ENCODE peak calls at places on chromosomes 3 and 15, in six cellular contexts. S is PC-9, B is IMR-90, F is PC-3, O is GM23338, N is GM23248. R is an unnamed sample.

GRCh38 chr3:56413911-56414310 is 54.4 kb downstream of the ERC2 start:
- DNase-seq in S (no peak), B (no peak), F (peak; percentile 10), O (peak; percentile 21), N (no peak), R (no peak)

GRCh38 chr3:149352556-149352955 is 19.1 kb upstream of the TM4SF18 start:
- DNase-seq in S (peak; percentile 49), B (peak; percentile 58), F (peak; percentile 84), O (peak; percentile 90), N (peak; percentile 79), R (peak; percentile 68)

GRCh38 chr15:52295421-52295991 is at the start of gene MYO5C:
- DNase-seq in S (peak; percentile 69), B (no peak), F (peak; percentile 88), O (peak; percentile 95), N (peak; percentile 16), R (no peak)

GRCh38 chr3:46930945-46931403 is 45.6 kb downstream of the CCDC12 start:
- DNase-seq in S (peak; percentile 98), B (no peak), F (peak; percentile 69), O (no peak), N (no peak), R (no peak)

GRCh38 chr3:181727122-181728036 is 15.7 kb downstream of the SOX2 start:
- DNase-seq in S (no peak), B (no peak), F (no peak), O (peak; percentile 74), N (no peak), R (peak; percentile 51)

GRCh38 chr15:40217166-40217785 is 21.6 kb upstream of the PAK6 start:
- DNase-seq in S (peak; percentile 64), B (peak; percentile 70), F (peak; percentile 92), O (peak; percentile 83), N (peak; percentile 70), R (peak; percentile 80)

GRCh38 chr15:31503256-31503655 is 176.6 kb downstream of the KLF13 start:
- DNase-seq in S (no peak), B (no peak), F (no peak), O (no peak), N (no peak), R (no peak)

GRCh38 chr3:107260221-107260620 is 117.0 kb upstream of the CCDC54 start:
- DNase-seq in S (no peak), B (no peak), F (no peak), O (no peak), N (no peak), R (no peak)

GRCh38 chr3:29759443-29760033 is 478.7 kb downstream of the RBMS3 start:
- DNase-seq in S (no peak), B (peak; percentile 21), F (peak; percentile 32), O (no peak), N (peak; percentile 70), R (peak; percentile 62)

GRCh38 chr3:24296441-24297205 is 198.0 kb downstream of the THRB start:
- DNase-seq in S (no peak), B (peak; percentile 41), F (peak; percentile 92), O (peak; percentile 9), N (peak; percentile 23), R (peak; percentile 14)

GRCh38 chr15:31437686-31438085 is 111.1 kb downstream of the KLF13 start:
- DNase-seq in S (no peak), B (no peak), F (no peak), O (no peak), N (no peak), R (no peak)

GRCh38 chr15:61243984-61244593 is 15.0 kb upstream of the RORA start:
- DNase-seq in S (no peak), B (no peak), F (no peak), O (no peak), N (no peak), R (no peak)

GRCh38 chr3:127211118-127212060 is 18.5 kb downstream of the PRR23E start:
- DNase-seq in S (no peak), B (no peak), F (no peak), O (no peak), N (no peak), R (no peak)

GRCh38 chr15:88950600-88951160 is 37.5 kb upstream of the MFGE8 start:
- DNase-seq in S (peak; percentile 43), B (no peak), F (no peak), O (no peak), N (no peak), R (no peak)

GRCh38 chr3:128997486-128997885 is 3.6 kb upstream of the CFAP92 start:
- DNase-seq in S (no peak), B (no peak), F (no peak), O (no peak), N (no peak), R (no peak)
- H3K27me3 ChIP-seq in S (peaks cover 26% of the 10 kb centered on the region), B (peaks cover 85% of the 10 kb centered on the region), F (no peaks in the 10 kb centered on the region), O (peaks cover 84% of the 10 kb centered on the region), N (peaks cover 81% of the 10 kb centered on the region), R (peaks cover 56% of the 10 kb centered on the region)

GRCh38 chr3:186589115-186589514 is 18.6 kb downstream of the DNAJB11 start:
- DNase-seq in S (peak; percentile 62), B (peak; percentile 33), F (no peak), O (peak; percentile 62), N (peak; percentile 61), R (no peak)

GRCh38 chr3:186587183-186587582 is 16.7 kb downstream of the DNAJB11 start:
- DNase-seq in S (no peak), B (no peak), F (no peak), O (no peak), N (no peak), R (no peak)

GRCh38 chr3:186589856-186590579 is 19.5 kb downstream of the DNAJB11 start:
- DNase-seq in S (peak; percentile 100), B (peak; percentile 20), F (peak; percentile 51), O (no peak), N (peak; percentile 38), R (no peak)

GRCh38 chr3:186590580-186591296 is 20.2 kb downstream of the DNAJB11 start:
- DNase-seq in S (no peak), B (no peak), F (no peak), O (no peak), N (no peak), R (no peak)

GRCh38 chr3:186588619-186589018 is 18.1 kb downstream of the DNAJB11 start:
- DNase-seq in S (peak; percentile 90), B (no peak), F (peak; percentile 78), O (no peak), N (peak; percentile 26), R (no peak)
- H3K4me3 ChIP-seq in S (peak overlapping the region; percentile 38), B (no peak overlapping the region), F (peak overlapping the region; percentile 25), O (no peak overlapping the region), N (no peak overlapping the region), R (no peak overlapping the region)

DNA sequence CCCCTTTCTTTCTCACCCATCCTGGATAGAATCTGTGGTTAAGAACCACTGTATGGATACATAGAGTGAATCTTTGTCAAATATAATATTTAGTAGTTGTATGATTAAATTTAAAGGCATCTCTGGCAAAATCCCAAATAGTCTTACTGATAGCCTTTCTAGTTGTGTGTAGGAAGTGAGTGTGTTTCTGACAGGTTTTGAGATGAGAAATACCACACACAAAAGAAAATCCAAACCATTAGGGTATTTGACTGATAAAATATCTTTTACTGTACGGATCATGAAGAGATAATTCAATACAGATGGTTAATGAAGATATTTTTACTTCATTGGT is 44.7 kb upstream of the PLCL2 start:
- DNase-seq in S (no peak), B (no peak), F (peak; percentile 49), O (no peak), N (no peak), R (no peak)
- H2AFZ ChIP-seq in S (no peak overlapping the region), B (no peak overlapping the region), F (no peak overlapping the region), O (no peak overlapping the region), N (no peak overlapping the region), R (no peak overlapping the region)

DNA sequence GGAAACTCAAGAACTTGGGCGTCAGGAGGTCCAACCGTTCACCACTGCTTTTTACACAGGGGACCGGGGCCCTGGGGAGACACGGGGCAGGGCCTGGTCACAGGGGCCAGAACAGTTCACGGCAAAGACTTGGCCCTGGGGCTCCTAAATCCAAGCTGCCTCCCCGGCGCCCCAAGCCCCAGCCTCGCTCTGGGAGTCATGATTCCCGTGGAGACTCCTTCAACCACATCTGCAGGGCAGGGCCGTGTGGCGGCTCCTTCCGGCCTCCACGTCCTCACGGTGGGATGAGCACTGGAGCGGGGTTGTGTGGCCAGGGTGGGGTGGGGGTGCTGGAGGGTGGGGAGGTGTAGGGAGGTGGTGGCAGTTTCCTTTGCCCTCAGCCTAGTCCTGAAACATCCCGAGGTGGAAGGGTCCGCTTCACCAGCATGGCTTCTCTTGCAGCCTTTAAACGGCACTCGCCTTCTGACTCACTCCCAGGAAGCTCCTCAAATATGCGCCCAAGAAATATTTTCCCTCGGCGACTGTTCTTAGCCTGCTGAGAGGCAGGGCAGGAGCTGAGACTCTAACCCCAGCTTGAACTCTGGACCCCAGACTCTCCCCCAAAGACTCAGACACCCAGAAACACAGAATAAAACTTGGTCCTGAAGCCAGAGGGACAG is 1.8 kb downstream of the MUC4 start:
- DNase-seq in S (no peak), B (no peak), F (no peak), O (no peak), N (no peak), R (no peak)
- H3K27me3 ChIP-seq in S (no peaks in the 10 kb centered on the region), B (peaks cover 48% of the 10 kb centered on the region), F (peaks cover 8% of the 10 kb centered on the region), O (no peaks in the 10 kb centered on the region), N (peaks cover 21% of the 10 kb centered on the region), R (no peaks in the 10 kb centered on the region)

GRCh38 chr3:31701286-31701685 is 168.6 kb downstream of the STT3B start:
- DNase-seq in S (no peak), B (no peak), F (no peak), O (no peak), N (no peak), R (no peak)

GRCh38 chr3:31696815-31697548 is 164.3 kb downstream of the STT3B start:
- DNase-seq in S (no peak), B (no peak), F (no peak), O (no peak), N (no peak), R (no peak)

GRCh38 chr3:31696009-31696297 is 163.2 kb downstream of the STT3B start:
- DNase-seq in S (no peak), B (no peak), F (no peak), O (no peak), N (no peak), R (no peak)

GRCh38 chr3:31695280-31696008 is 162.7 kb downstream of the STT3B start:
- DNase-seq in S (no peak), B (no peak), F (peak; percentile 25), O (peak; percentile 62), N (peak; percentile 8), R (no peak)

DNA sequence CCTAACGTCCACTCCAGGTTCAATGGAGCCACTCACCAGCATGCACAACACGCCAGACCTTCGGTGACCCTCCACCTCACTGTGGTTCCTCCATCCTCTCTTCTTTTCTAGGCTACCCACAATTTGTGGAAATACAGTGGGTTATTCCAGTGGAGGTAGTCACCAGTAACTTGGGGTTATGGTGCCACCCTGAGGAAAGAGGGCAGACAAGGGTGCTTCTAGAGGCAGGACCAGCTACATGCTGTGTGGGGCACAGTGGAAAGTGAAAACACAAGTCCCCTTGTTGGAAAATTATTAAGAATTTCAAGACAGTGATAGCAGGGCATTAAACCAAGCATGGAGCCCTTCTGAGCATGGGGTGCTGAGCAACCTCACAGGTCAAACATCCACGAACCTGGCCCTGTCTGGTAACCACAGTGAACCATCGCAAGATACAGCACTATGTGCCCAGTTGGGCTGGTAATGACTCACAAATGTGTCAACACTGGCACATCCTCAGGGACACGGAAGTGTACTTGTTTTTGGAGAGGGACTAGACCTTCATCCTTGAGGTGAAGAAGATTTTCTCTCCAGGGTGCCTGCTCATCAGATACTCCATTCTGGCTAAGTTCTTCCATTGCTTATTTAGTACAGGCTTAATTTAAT is 166.7 kb downstream of the STT3B start:
- DNase-seq in S (peak; percentile 36), B (no peak), F (peak; percentile 87), O (no peak), N (peak; percentile 34), R (peak; percentile 9)
- H3K4me3 ChIP-seq in S (no peak overlapping the region), B (no peak overlapping the region), F (no peak overlapping the region), O (no peak overlapping the region), N (no peak overlapping the region), R (no peak overlapping the region)

GRCh38 chr15:59405079-59405478 is 32.4 kb upstream of the MYO1E start:
- DNase-seq in S (no peak), B (no peak), F (no peak), O (no peak), N (no peak), R (no peak)
- H2AFZ ChIP-seq in S (no peak overlapping the region), B (no peak overlapping the region), F (no peak overlapping the region), O (no peak overlapping the region), N (no peak overlapping the region), R (no peak overlapping the region)

R was measured in fibroblast of lung.